ENCODE peak calls at places on chromosomes 7 and 10, in ten cellular contexts. Y is dorsolateral prefrontal cortex; K is left cardiac atrium; R is COR-L47; V is endodermal cell; O is fibroblast of pulmonary artery; T is nephron progenitor cell; X is activated naive CD8-positive, alpha-beta T cell treated with anti-CD3 and anti-CD28 coated beads, Interleukin-2, amount 50 U/mL, for 16 hours; C is M059J; G is activated CD8-positive, alpha-beta memory T cell treated with anti-CD3 and anti-CD28 coated beads for 4 hours. Z is an unnamed sample.

GRCh38 chr7:131747625-131748024 is 191.2 kb upstream of the PODXL start:
- DNase-seq in Y (no peak), K (no peak), R (peak; percentile 63), V (no peak), O (no peak), T (no peak), X (no peak), C (no peak), G (no peak), Z (no peak)

GRCh38 chr7:29194594-29195417 is at the start of gene CHN2:
- DNase-seq in Y (peak; percentile 71), K (peak; percentile 61), R (peak; percentile 62), V (peak; percentile 88), O (peak; percentile 21), T (peak; percentile 72), X (no peak), C (peak; percentile 17), G (peak; percentile 31), Z (peak; percentile 11)

GRCh38 chr10:76303682-76304316 is 872.4 kb downstream of the LRMDA start:
- DNase-seq in Y (peak; percentile 68), K (peak; percentile 82), R (peak; percentile 58), V (peak; percentile 90), O (peak; percentile 83), T (peak; percentile 70), X (no peak), C (peak; percentile 79), G (no peak), Z (peak; percentile 85)

GRCh38 chr10:43137701-43137970 is 609 bp upstream of the CSGALNACT2 start:
- DNase-seq in Y (no peak), K (peak; percentile 60), R (peak; percentile 18), V (peak; percentile 77), O (peak; percentile 64), T (peak; percentile 73), X (no peak), C (peak; percentile 37), G (no peak), Z (peak; percentile 60)

GRCh38 chr7:135616136-135616535 is 46.2 kb upstream of the STMP1 start:
- DNase-seq in Y (no peak), K (no peak), R (no peak), V (no peak), O (no peak), T (no peak), X (no peak), C (no peak), G (no peak), Z (no peak)

GRCh38 chr7:29496355-29497020 is 67.1 kb upstream of the PRR15 start:
- DNase-seq in Y (no peak), K (no peak), R (peak; percentile 79), V (no peak), O (no peak), T (no peak), X (no peak), C (no peak), G (no peak), Z (no peak)

GRCh38 chr10:56782503-56782902 is 421.4 kb upstream of the ZWINT start:
- DNase-seq in Y (no peak), K (no peak), R (no peak), V (no peak), O (no peak), T (no peak), X (no peak), C (no peak), G (no peak), Z (no peak)

GRCh38 chr10:3889961-3890522 is 105.0 kb upstream of the KLF6 start:
- DNase-seq in Y (no peak), K (no peak), R (no peak), V (no peak), O (peak; percentile 80), T (no peak), X (no peak), C (peak; percentile 89), G (no peak), Z (peak; percentile 92)

GRCh38 chr10:55063817-55064216 is 262.8 kb upstream of the PCDH15 start:
- DNase-seq in Y (no peak), K (no peak), R (no peak), V (no peak), O (peak; percentile 6), T (no peak), X (no peak), C (no peak), G (no peak), Z (no peak)

GRCh38 chr7:42661312-42661711 is 250.6 kb downstream of the C7orf25 start:
- DNase-seq in Y (no peak), K (no peak), R (no peak), V (no peak), O (peak; percentile 88), T (no peak), X (no peak), C (peak; percentile 92), G (no peak), Z (peak; percentile 72)

GRCh38 chr7:43439631-43440401 is 143.1 kb upstream of the STK17A start:
- DNase-seq in Y (no peak), K (no peak), R (no peak), V (peak; percentile 87), O (peak; percentile 66), T (peak; percentile 67), X (no peak), C (peak; percentile 46), G (peak; percentile 17), Z (peak; percentile 45)

GRCh38 chr7:108132551-108133265 is 2.5 kb upstream of the LAMB4 start:
- DNase-seq in Y (no peak), K (no peak), R (peak; percentile 15), V (peak; percentile 62), O (no peak), T (no peak), X (no peak), C (peak; percentile 93), G (no peak), Z (peak; percentile 18)

GRCh38 chr7:3691478-3692151 is 390.6 kb downstream of the SDK1 start:
- DNase-seq in Y (no peak), K (no peak), R (no peak), V (no peak), O (no peak), T (no peak), X (no peak), C (no peak), G (no peak), Z (no peak)

GRCh38 chr7:153407291-153408046 is 644.7 kb upstream of the DPP6 start:
- DNase-seq in Y (no peak), K (no peak), R (no peak), V (no peak), O (no peak), T (no peak), X (no peak), C (no peak), G (no peak), Z (no peak)

GRCh38 chr7:96997512-96998032 is 7.8 kb upstream of the DLX6 start:
- DNase-seq in Y (no peak), K (no peak), R (no peak), V (peak; percentile 54), O (no peak), T (no peak), X (no peak), C (peak; percentile 52), G (no peak), Z (no peak)

GRCh38 chr7:134174797-134175261 is 47.7 kb downstream of the LRGUK start:
- DNase-seq in Y (no peak), K (no peak), R (no peak), V (no peak), O (peak; percentile 82), T (no peak), X (no peak), C (peak; percentile 96), G (no peak), Z (peak; percentile 82)

GRCh38 chr7:25084826-25085225 is 40.2 kb downstream of the CYCS start:
- DNase-seq in Y (no peak), K (no peak), R (no peak), V (no peak), O (peak; percentile 18), T (no peak), X (no peak), C (no peak), G (no peak), Z (no peak)

Z was measured in astrocyte of the spinal cord.